ENCODE peak calls at places on chromosome 20, in nine cellular contexts. Z is EL; V is midbrain; D is right atrium auricular region; L is mesendoderm; R is stimulated activated CD4-positive, alpha-beta T cell treated with anti-CD3 and anti-CD28 coated beads, Interleukin-2, amount 100 ng/mL, for 24 hours; F is GM10248; H is fibroblast of lung; X is NCI-H1436. W is an unnamed sample.
A peak's percentile ranks its signal among the peaks of the same experiment; 100 is the strongest.

GRCh38 chr20:44131704-44132103 is 55.3 kb downstream of the JPH2 start:
- DNase-seq in Z (no peak), F (no peak), R (no peak), X (no peak), V (no peak), H (no peak), D (no peak), L (no peak), W (no peak)

GRCh38 chr20:39903806-39904205 is 785.2 kb downstream of the MAFB start:
- DNase-seq in F (no peak), V (peak; percentile 52), L (no peak), H (no peak), D (no peak), X (no peak), R (no peak), Z (no peak), W (no peak)

GRCh38 chr20:19096847-19097246 is 115.6 kb upstream of the SLC24A3 start:
- DNase-seq in Z (no peak), L (peak; percentile 6), X (no peak), V (no peak), F (no peak), D (no peak), H (no peak), R (no peak), W (no peak)

GRCh38 chr20:1657556-1658334 is at the start of gene SIRPG:
- DNase-seq in F (no peak), L (no peak), D (no peak), X (no peak), V (no peak), H (no peak), Z (no peak), R (no peak), W (no peak)

GRCh38 chr20:33105336-33105924 is 26.0 kb downstream of the BPIFB4 start:
- DNase-seq in X (no peak), Z (no peak), L (no peak), D (peak; percentile 66), V (no peak), R (no peak), F (no peak), H (no peak), W (no peak)

GRCh38 chr20:63574829-63575720 is 1.0 kb upstream of the HELZ2 start:
- DNase-seq in L (no peak), H (no peak), V (no peak), R (no peak), X (no peak), D (no peak), F (no peak), Z (peak; percentile 57), W (no peak)

GRCh38 chr20:59825944-59826759 is 107.3 kb downstream of the SYCP2 start:
- DNase-seq in H (no peak), D (peak; percentile 53), X (no peak), V (no peak), F (no peak), Z (no peak), R (no peak), L (no peak), W (no peak)

GRCh38 chr20:63896136-63896890 is 1.4 kb downstream of the DNAJC5 start:
- DNase-seq in X (no peak), D (peak; percentile 66), V (peak; percentile 50), L (peak; percentile 40), Z (peak; percentile 34), F (peak; percentile 73), H (peak; percentile 41), R (peak; percentile 42), W (no peak)

GRCh38 chr20:11582073-11582472 is 335.6 kb upstream of the BTBD3 start:
- DNase-seq in Z (no peak), R (no peak), X (no peak), V (no peak), H (peak; percentile 22), F (no peak), D (no peak), L (no peak), W (no peak)

GRCh38 chr20:49909499-49910339 is 5.6 kb downstream of the SPATA2 start:
- DNase-seq in L (peak; percentile 64), F (no peak), Z (no peak), V (peak; percentile 56), X (no peak), R (no peak), D (no peak), H (no peak), W (no peak)

GRCh38 chr20:62900692-62901584 is 25.4 kb downstream of the DIDO1 start:
- DNase-seq in L (peak; percentile 73), V (no peak), X (no peak), F (no peak), R (no peak), Z (no peak), H (peak; percentile 23), D (no peak), W (no peak)

GRCh38 chr20:19583532-19584175 is 174.4 kb upstream of the RIN2 start:
- DNase-seq in V (peak; percentile 60), X (peak; percentile 56), R (peak; percentile 61), F (peak; percentile 71), Z (peak; percentile 53), L (peak; percentile 86), D (peak; percentile 70), H (peak; percentile 5), W (peak; percentile 53)

GRCh38 chr20:309841-310644 is 12.7 kb downstream of the ZCCHC3 start:
- DNase-seq in F (peak; percentile 92), L (peak; percentile 100), H (peak; percentile 100), D (peak; percentile 99), Z (peak; percentile 100), V (peak; percentile 99), R (peak; percentile 90), X (peak; percentile 98), W (peak; percentile 98)

GRCh38 chr20:9185511-9185910 is 116.6 kb downstream of the PLCB4 start:
- DNase-seq in Z (peak; percentile 84), H (peak; percentile 82), D (no peak), X (no peak), F (no peak), L (peak; percentile 70), R (no peak), V (no peak), W (no peak)

GRCh38 chr20:33915726-33916331 is 77.9 kb upstream of the RALY start:
- DNase-seq in V (no peak), X (no peak), L (peak; percentile 51), H (no peak), F (peak; percentile 73), R (peak; percentile 71), D (no peak), Z (peak; percentile 39), W (no peak)

GRCh38 chr20:53773792-53774371 is 180.2 kb upstream of the ZNF217 start:
- DNase-seq in L (no peak), X (no peak), Z (peak; percentile 97), H (peak; percentile 98), R (no peak), F (no peak), V (no peak), D (no peak), W (no peak)

GRCh38 chr20:50285376-50286173 is 94.9 kb downstream of the CEBPB start:
- DNase-seq in D (peak; percentile 72), L (no peak), Z (peak; percentile 74), H (peak; percentile 65), V (no peak), F (peak; percentile 70), R (no peak), X (no peak), W (no peak)

GRCh38 chr20:24778585-24779031 is 170.5 kb upstream of the CST7 start:
- DNase-seq in H (no peak), Z (no peak), R (no peak), D (no peak), V (no peak), F (no peak), L (no peak), X (no peak), W (no peak)

GRCh38 chr20:56518999-56519398 is 5.5 kb upstream of the FAM209A start:
- DNase-seq in L (no peak), D (no peak), F (no peak), V (no peak), R (no peak), X (no peak), H (no peak), Z (no peak), W (no peak)

GRCh38 chr20:19932170-19932667 is 84.9 kb upstream of the NAA20 start:
- DNase-seq in H (peak; percentile 91), D (peak; percentile 78), Z (peak; percentile 77), L (no peak), V (no peak), R (no peak), X (no peak), F (no peak), W (no peak)

GRCh38 chr20:18790787-18791186 is 22.8 kb upstream of the SCP2D1 start:
- DNase-seq in H (no peak), X (no peak), L (no peak), F (no peak), D (no peak), R (no peak), V (no peak), Z (no peak), W (no peak)

GRCh38 chr20:13325033-13325432 is 104.0 kb downstream of the ISM1 start:
- DNase-seq in D (no peak), L (peak; percentile 79), V (no peak), H (peak; percentile 13), X (no peak), F (no peak), Z (peak; percentile 47), R (peak; percentile 14), W (no peak)

GRCh38 chr20:14879020-14879697 is 541.7 kb upstream of the FLRT3 start:
- DNase-seq in X (no peak), V (no peak), Z (peak; percentile 25), D (no peak), R (no peak), L (no peak), H (peak; percentile 81), F (no peak), W (no peak)

GRCh38 chr20:58019027-58019849 is 209.2 kb downstream of the ANKRD60 start:
- DNase-seq in X (no peak), F (no peak), L (no peak), H (peak; percentile 95), D (peak; percentile 28), R (no peak), V (no peak), Z (peak; percentile 85), W (no peak)

GRCh38 chr20:24911461-24911860 is 37.6 kb upstream of the CST7 start:
- DNase-seq in D (no peak), Z (no peak), X (no peak), L (peak; percentile 5), F (no peak), H (no peak), V (no peak), R (no peak), W (no peak)

GRCh38 chr20:8809107-8809953 is 259.6 kb upstream of the PLCB4 start:
- DNase-seq in R (no peak), F (no peak), X (no peak), V (no peak), H (no peak), D (no peak), Z (no peak), L (no peak), W (no peak)

GRCh38 chr20:63094767-63095499 is 88.2 kb upstream of the BHLHE23 start:
- DNase-seq in V (no peak), Z (no peak), X (no peak), H (no peak), D (no peak), F (no peak), R (no peak), L (no peak), W (no peak)

GRCh38 chr20:36461600-36462439 is 79.5 kb upstream of the MYL9 start:
- DNase-seq in V (peak; percentile 46), R (peak; percentile 43), D (no peak), Z (peak; percentile 62), L (peak; percentile 67), X (peak; percentile 38), F (peak; percentile 44), H (peak; percentile 54), W (peak; percentile 48)

W was measured in substantia nigra.